ENCODE peak calls at places on chromosomes 5 and 9, in eight cellular contexts. One of them, this sample, is unnamed.

GRCh38 chr5:140868721-140869554 is at the start of gene PCDHA11:
- DNase-seq in T-helper 9 cell: no peak
- DNase-seq in glutamatergic neuron: no peak
- DNase-seq in mammary epithelial cell: no peak
- DNase-seq in stimulated activated CD4-positive, alpha-beta T cell treated with anti-CD3 and anti-CD28 coated beads, Interleukin-12 subunit alpha, Interleukin-12 subunit beta, amount 100 ng/mL, for 4 hours: no peak
- DNase-seq in GF-D8: no peak
- DNase-seq in activated naive CD4-positive, alpha-beta T cell: no peak
- DNase-seq in skeletal muscle cell: no peak
- DNase-seq in this sample: peak; percentile 43

GRCh38 chr9:135521608-135522095 is 412 bp downstream of the LCN1 start:
- DNase-seq in activated naive CD4-positive, alpha-beta T cell: no peak
- DNase-seq in T-helper 9 cell: no peak
- DNase-seq in skeletal muscle cell: no peak
- DNase-seq in GF-D8: no peak
- DNase-seq in mammary epithelial cell: no peak
- DNase-seq in stimulated activated CD4-positive, alpha-beta T cell treated with anti-CD3 and anti-CD28 coated beads, Interleukin-12 subunit alpha, Interleukin-12 subunit beta, amount 100 ng/mL, for 4 hours: no peak
- DNase-seq in glutamatergic neuron: no peak
- DNase-seq in this sample: no peak

GRCh38 chr5:131610198-131611063 is 24.6 kb downstream of the RAPGEF6 start:
- DNase-seq in activated naive CD4-positive, alpha-beta T cell: no peak
- DNase-seq in mammary epithelial cell: peak; percentile 70
- DNase-seq in glutamatergic neuron: no peak
- DNase-seq in GF-D8: no peak
- DNase-seq in skeletal muscle cell: peak; percentile 28
- DNase-seq in stimulated activated CD4-positive, alpha-beta T cell treated with anti-CD3 and anti-CD28 coated beads, Interleukin-12 subunit alpha, Interleukin-12 subunit beta, amount 100 ng/mL, for 4 hours: no peak
- DNase-seq in T-helper 9 cell: no peak
- DNase-seq in this sample: no peak

GRCh38 chr5:56314536-56314935 is 81.4 kb upstream of the ANKRD55 start:
- DNase-seq in activated naive CD4-positive, alpha-beta T cell: no peak
- DNase-seq in skeletal muscle cell: no peak
- DNase-seq in T-helper 9 cell: no peak
- DNase-seq in glutamatergic neuron: no peak
- DNase-seq in mammary epithelial cell: no peak
- DNase-seq in GF-D8: no peak
- DNase-seq in stimulated activated CD4-positive, alpha-beta T cell treated with anti-CD3 and anti-CD28 coated beads, Interleukin-12 subunit alpha, Interleukin-12 subunit beta, amount 100 ng/mL, for 4 hours: no peak
- DNase-seq in this sample: no peak

GRCh38 chr5:169711826-169712225 is 74.8 kb downstream of the DOCK2 start:
- DNase-seq in glutamatergic neuron: no peak
- DNase-seq in activated naive CD4-positive, alpha-beta T cell: no peak
- DNase-seq in T-helper 9 cell: no peak
- DNase-seq in stimulated activated CD4-positive, alpha-beta T cell treated with anti-CD3 and anti-CD28 coated beads, Interleukin-12 subunit alpha, Interleukin-12 subunit beta, amount 100 ng/mL, for 4 hours: no peak
- DNase-seq in skeletal muscle cell: no peak
- DNase-seq in mammary epithelial cell: no peak
- DNase-seq in GF-D8: no peak
- DNase-seq in this sample: no peak

GRCh38 chr9:120344230-120344629 is 235.7 kb downstream of the CDK5RAP2 start:
- DNase-seq in T-helper 9 cell: no peak
- DNase-seq in glutamatergic neuron: no peak
- DNase-seq in mammary epithelial cell: peak; percentile 79
- DNase-seq in skeletal muscle cell: peak; percentile 59
- DNase-seq in GF-D8: no peak
- DNase-seq in stimulated activated CD4-positive, alpha-beta T cell treated with anti-CD3 and anti-CD28 coated beads, Interleukin-12 subunit alpha, Interleukin-12 subunit beta, amount 100 ng/mL, for 4 hours: no peak
- DNase-seq in activated naive CD4-positive, alpha-beta T cell: no peak
- DNase-seq in this sample: no peak

GRCh38 chr9:8715792-8716191 is 916.2 kb upstream of the DMAC1 start:
- DNase-seq in skeletal muscle cell: no peak
- DNase-seq in GF-D8: no peak
- DNase-seq in activated naive CD4-positive, alpha-beta T cell: no peak
- DNase-seq in stimulated activated CD4-positive, alpha-beta T cell treated with anti-CD3 and anti-CD28 coated beads, Interleukin-12 subunit alpha, Interleukin-12 subunit beta, amount 100 ng/mL, for 4 hours: no peak
- DNase-seq in T-helper 9 cell: no peak
- DNase-seq in glutamatergic neuron: no peak
- DNase-seq in mammary epithelial cell: no peak
- DNase-seq in this sample: no peak

GRCh38 chr5:610011-610743 is 2.0 kb upstream of the CEP72 start:
- DNase-seq in stimulated activated CD4-positive, alpha-beta T cell treated with anti-CD3 and anti-CD28 coated beads, Interleukin-12 subunit alpha, Interleukin-12 subunit beta, amount 100 ng/mL, for 4 hours: no peak
- DNase-seq in GF-D8: no peak
- DNase-seq in skeletal muscle cell: no peak
- DNase-seq in T-helper 9 cell: no peak
- DNase-seq in glutamatergic neuron: no peak
- DNase-seq in mammary epithelial cell: no peak
- DNase-seq in activated naive CD4-positive, alpha-beta T cell: no peak
- DNase-seq in this sample: no peak

GRCh38 chr5:14039576-14039975 is 95.1 kb upstream of the DNAH5 start:
- DNase-seq in GF-D8: no peak
- DNase-seq in activated naive CD4-positive, alpha-beta T cell: no peak
- DNase-seq in glutamatergic neuron: no peak
- DNase-seq in T-helper 9 cell: no peak
- DNase-seq in mammary epithelial cell: peak; percentile 87
- DNase-seq in skeletal muscle cell: no peak
- DNase-seq in stimulated activated CD4-positive, alpha-beta T cell treated with anti-CD3 and anti-CD28 coated beads, Interleukin-12 subunit alpha, Interleukin-12 subunit beta, amount 100 ng/mL, for 4 hours: no peak
- DNase-seq in this sample: no peak

GRCh38 chr5:134141346-134142050 is 27.0 kb downstream of the TCF7 start:
- DNase-seq in stimulated activated CD4-positive, alpha-beta T cell treated with anti-CD3 and anti-CD28 coated beads, Interleukin-12 subunit alpha, Interleukin-12 subunit beta, amount 100 ng/mL, for 4 hours: no peak
- DNase-seq in GF-D8: no peak
- DNase-seq in activated naive CD4-positive, alpha-beta T cell: no peak
- DNase-seq in glutamatergic neuron: no peak
- DNase-seq in mammary epithelial cell: peak; percentile 19
- DNase-seq in T-helper 9 cell: no peak
- DNase-seq in skeletal muscle cell: no peak
- DNase-seq in this sample: no peak

GRCh38 chr5:115455241-115455640 is 89.3 kb downstream of the FEM1C start:
- DNase-seq in T-helper 9 cell: no peak
- DNase-seq in skeletal muscle cell: peak; percentile 80
- DNase-seq in activated naive CD4-positive, alpha-beta T cell: no peak
- DNase-seq in stimulated activated CD4-positive, alpha-beta T cell treated with anti-CD3 and anti-CD28 coated beads, Interleukin-12 subunit alpha, Interleukin-12 subunit beta, amount 100 ng/mL, for 4 hours: no peak
- DNase-seq in glutamatergic neuron: no peak
- DNase-seq in mammary epithelial cell: peak; percentile 49
- DNase-seq in GF-D8: no peak
- DNase-seq in this sample: no peak

GRCh38 chr9:27423919-27424710 is 100.0 kb upstream of the IFNK start:
- DNase-seq in GF-D8: no peak
- DNase-seq in mammary epithelial cell: peak; percentile 47
- DNase-seq in skeletal muscle cell: no peak
- DNase-seq in stimulated activated CD4-positive, alpha-beta T cell treated with anti-CD3 and anti-CD28 coated beads, Interleukin-12 subunit alpha, Interleukin-12 subunit beta, amount 100 ng/mL, for 4 hours: no peak
- DNase-seq in glutamatergic neuron: no peak
- DNase-seq in activated naive CD4-positive, alpha-beta T cell: no peak
- DNase-seq in T-helper 9 cell: no peak
- DNase-seq in this sample: no peak

This sample was measured in WERI-Rb-1.